ENCODE peak calls at places on chromosomes 12 and 14, in nine cellular contexts. Y is stimulated activated CD8-positive, alpha-beta memory T cell treated with anti-CD3 and anti-CD28 coated beads, Interleukin-12 subunit alpha, Interleukin-12 subunit beta, amount 100 ng/mL, for 4 hours; A is T-helper 2 cell; G is cardiac fibroblast; F is NCI-H1092 treated with DMSO at 0.1 percent for 48 hours; X is PC-9; U is tibial artery; Z is activated CD8-positive, alpha-beta memory T cell treated with anti-CD3 and anti-CD28 coated beads, Interleukin-2, amount 50 U/mL, for 4 hours; C is AG10803. O is an unnamed sample.

GRCh38 chr12:104291867-104292524 is 11.5 kb upstream of the EID3 start:
- DNase-seq in C (no peak), F (no peak), A (no peak), Z (no peak), Y (no peak), U (no peak), X (peak; percentile 33), G (peak; percentile 15), O (no peak)

GRCh38 chr12:112788205-112788604 is 3.3 kb upstream of the RPH3A start:
- DNase-seq in X (no peak), F (peak; percentile 13), A (no peak), C (no peak), G (no peak), U (no peak), Z (no peak), Y (no peak), O (no peak)

GRCh38 chr12:30582943-30583342 is 112.7 kb downstream of the IPO8 start:
- DNase-seq in Y (no peak), U (no peak), G (no peak), C (peak; percentile 1), X (no peak), A (no peak), Z (no peak), F (no peak), O (no peak)

GRCh38 chr12:47276253-47277070 is 196.7 kb upstream of the AMIGO2 start:
- DNase-seq in G (peak; percentile 89), Z (peak; percentile 35), Y (peak; percentile 10), F (no peak), U (no peak), A (peak; percentile 93), C (peak; percentile 75), X (peak; percentile 80), O (no peak)

GRCh38 chr12:6822461-6823135 is 977 bp downstream of the GPR162 start:
- DNase-seq in X (no peak), Y (no peak), G (no peak), U (no peak), A (no peak), C (no peak), F (no peak), Z (no peak), O (no peak)

GRCh38 chr12:113880337-113880736 is 85.8 kb downstream of the RBM19 start:
- DNase-seq in X (no peak), U (no peak), C (no peak), A (no peak), Z (no peak), F (peak; percentile 6), G (no peak), Y (no peak), O (no peak)

GRCh38 chr12:44968960-44969359 is 81.9 kb downstream of the DBX2 start:
- DNase-seq in A (peak; percentile 29), X (no peak), C (no peak), F (no peak), Y (no peak), Z (no peak), G (no peak), U (no peak), O (no peak)

GRCh38 chr14:24311837-24312615 is 724 bp downstream of the LTB4R start:
- DNase-seq in U (no peak), G (peak; percentile 54), Y (no peak), F (no peak), Z (no peak), X (no peak), A (peak; percentile 52), C (peak; percentile 78), O (no peak)

GRCh38 chr12:79001404-79001803 is 136.8 kb downstream of the SYT1 start:
- DNase-seq in C (no peak), F (peak; percentile 75), U (no peak), Z (no peak), G (no peak), X (no peak), A (no peak), Y (no peak), O (no peak)

GRCh38 chr12:108571604-108572165 is 9.3 kb downstream of the ISCU start:
- DNase-seq in A (no peak), Y (no peak), C (no peak), X (no peak), Z (no peak), G (no peak), U (peak; percentile 38), F (no peak), O (peak; percentile 37)

GRCh38 chr12:40726366-40726765 is 34.1 kb downstream of the CNTN1 start:
- DNase-seq in F (no peak), A (no peak), Z (no peak), G (no peak), Y (no peak), X (no peak), U (no peak), C (no peak), O (no peak)

GRCh38 chr14:53152627-53152908 is 555 bp downstream of the DDHD1 start:
- DNase-seq in C (no peak), X (no peak), Z (no peak), Y (no peak), F (peak; percentile 78), U (no peak), G (no peak), A (no peak), O (no peak)

GRCh38 chr14:104294983-104295680 is 156.7 kb downstream of the KIF26A start:
- DNase-seq in A (no peak), Z (peak; percentile 7), X (no peak), U (peak; percentile 55), F (no peak), G (no peak), C (no peak), Y (no peak), O (no peak)

GRCh38 chr14:97602438-97603117 is 805.4 kb downstream of the VRK1 start:
- DNase-seq in C (no peak), G (no peak), F (no peak), Y (peak; percentile 22), A (peak; percentile 97), X (no peak), Z (peak; percentile 55), U (no peak), O (no peak)

GRCh38 chr14:31371651-31372050 is 48.7 kb downstream of the HEATR5A start:
- DNase-seq in F (no peak), X (no peak), Z (no peak), U (no peak), A (peak; percentile 78), Y (no peak), C (no peak), G (no peak), O (no peak)

GRCh38 chr12:54750-55535 is 11.6 kb upstream of the IQSEC3 start:
- DNase-seq in A (no peak), F (no peak), C (no peak), G (no peak), X (peak; percentile 34), Y (no peak), Z (no peak), U (no peak), O (no peak)

GRCh38 chr12:113271853-113272561 is 50.7 kb downstream of the TPCN1 start:
- DNase-seq in A (no peak), U (peak; percentile 94), Y (no peak), C (peak; percentile 82), F (no peak), G (peak; percentile 91), X (no peak), Z (no peak), O (peak; percentile 67)

GRCh38 chr12:94427520-94428381 is 31.9 kb downstream of the CEP83 start:
- DNase-seq in A (peak; percentile 10), Z (no peak), U (no peak), C (peak; percentile 87), X (no peak), G (peak; percentile 92), Y (no peak), F (peak; percentile 75), O (no peak)

GRCh38 chr12:128337456-128338160 is 70.6 kb downstream of the TMEM132C start:
- DNase-seq in C (no peak), Z (no peak), F (peak; percentile 33), G (no peak), A (no peak), X (no peak), Y (no peak), U (no peak), O (no peak)

GRCh38 chr12:121217066-121217465 is 7.1 kb downstream of the P2RX4 start:
- DNase-seq in Z (no peak), Y (no peak), U (no peak), A (no peak), X (no peak), G (no peak), F (no peak), C (no peak), O (no peak)

GRCh38 chr12:79687711-79688270 is 3.0 kb downstream of the PAWR start:
- DNase-seq in X (no peak), C (peak; percentile 16), F (no peak), U (no peak), Z (no peak), A (no peak), Y (no peak), G (no peak), O (no peak)

GRCh38 chr12:91877461-91878230 is 268.0 kb downstream of the BTG1 start:
- DNase-seq in A (peak; percentile 49), X (no peak), G (no peak), Z (peak; percentile 54), C (no peak), Y (peak; percentile 22), F (no peak), U (no peak), O (no peak)

GRCh38 chr14:92613008-92613658 is 99.6 kb downstream of the RIN3 start:
- DNase-seq in C (no peak), A (peak; percentile 37), X (no peak), Z (peak; percentile 69), Y (peak; percentile 32), G (peak; percentile 23), U (no peak), F (peak; percentile 13), O (no peak)

GRCh38 chr14:35158951-35159653 is 36.8 kb downstream of the PRORP start:
- DNase-seq in X (no peak), U (no peak), C (no peak), Z (no peak), F (no peak), Y (no peak), A (no peak), G (no peak), O (no peak)

GRCh38 chr12:32053881-32054624 is 52.6 kb upstream of the BICD1 start:
- DNase-seq in Z (no peak), U (no peak), Y (no peak), F (no peak), A (peak; percentile 74), X (peak; percentile 60), G (no peak), C (no peak), O (no peak)

GRCh38 chr14:40093800-40094199 is 661.6 kb upstream of the FBXO33 start:
- DNase-seq in U (no peak), G (no peak), C (no peak), A (no peak), F (no peak), Z (no peak), X (no peak), Y (no peak), O (no peak)

GRCh38 chr12:63857771-63858670 is 13.5 kb downstream of the SRGAP1 start:
- DNase-seq in Y (no peak), F (no peak), G (peak; percentile 43), C (peak; percentile 67), X (no peak), Z (no peak), U (no peak), A (no peak), O (no peak)

GRCh38 chr12:132323171-132324010 is 6.0 kb downstream of the GALNT9 start:
- DNase-seq in U (no peak), C (no peak), G (peak; percentile 8), F (no peak), Z (no peak), X (no peak), Y (no peak), A (peak; percentile 10), O (no peak)

GRCh38 chr12:19971881-19972280 is 396.5 kb upstream of the PDE3A start:
- DNase-seq in X (no peak), A (no peak), Y (no peak), G (no peak), F (no peak), C (no peak), U (no peak), Z (no peak), O (no peak)

GRCh38 chr14:35051796-35052195 is 5.7 kb downstream of the FAM177A1 start:
- DNase-seq in U (no peak), C (no peak), Z (no peak), G (peak; percentile 25), Y (no peak), A (no peak), X (peak; percentile 43), F (no peak), O (no peak)

GRCh38 chr12:46788247-46788887 is 37.4 kb downstream of the SLC38A4 start:
- DNase-seq in G (peak; percentile 12), X (no peak), F (no peak), U (no peak), A (no peak), Y (no peak), C (peak; percentile 13), Z (no peak), O (no peak)